ENCODE peak calls at places on chromosomes 3 and 15, in nine cellular contexts. E, Z, J, C, Q, T, V, R and W are unnamed samples.

GRCh38 chr3:27681249-27681748 is 40.8 kb downstream of the EOMES start:
- DNase-seq in E (no peak), Z (peak; percentile 86), J (no peak), C (no peak), Q (peak; percentile 89), T (no peak), V (peak; percentile 82), R (peak; percentile 95), W (peak; percentile 90)

GRCh38 chr3:62293051-62293780 is 80.1 kb downstream of the FEZF2 start:
- DNase-seq in E (no peak), Z (no peak), J (no peak), C (no peak), Q (no peak), T (no peak), V (no peak), R (no peak), W (no peak)

GRCh38 chr15:85760049-85760448 is 34.7 kb downstream of the KLHL25 start:
- DNase-seq in E (no peak), Z (no peak), J (no peak), C (peak; percentile 51), Q (no peak), T (no peak), V (no peak), R (no peak), W (no peak)

GRCh38 chr3:66912306-66912705 is 85.8 kb upstream of the KBTBD8 start:
- DNase-seq in E (no peak), Z (no peak), J (no peak), C (no peak), Q (no peak), T (no peak), V (no peak), R (no peak), W (no peak)

GRCh38 chr3:132870596-132870995 is 148.4 kb upstream of the NPHP3 start:
- DNase-seq in E (no peak), Z (no peak), J (no peak), C (no peak), Q (no peak), T (no peak), V (no peak), R (no peak), W (no peak)

GRCh38 chr3:144105542-144105941 is 133.9 kb downstream of the DIPK2A start:
- DNase-seq in E (no peak), Z (no peak), J (no peak), C (no peak), Q (no peak), T (no peak), V (no peak), R (no peak), W (no peak)

GRCh38 chr15:34147371-34148140 is 45.7 kb downstream of the PGBD4 start:
- DNase-seq in E (no peak), Z (peak; percentile 90), J (no peak), C (no peak), Q (no peak), T (no peak), V (no peak), R (peak; percentile 18), W (no peak)

GRCh38 chr3:112360574-112360973 is 27.6 kb downstream of the CD200 start:
- DNase-seq in E (no peak), Z (no peak), J (no peak), C (no peak), Q (no peak), T (no peak), V (no peak), R (no peak), W (no peak)

GRCh38 chr3:191369081-191370010 is 39.0 kb upstream of the UTS2B start:
- DNase-seq in E (no peak), Z (no peak), J (no peak), C (no peak), Q (peak; percentile 98), T (no peak), V (no peak), R (peak; percentile 67), W (peak; percentile 64)

GRCh38 chr3:46565607-46566039 is 479 bp downstream of the LRRC2 start:
- DNase-seq in E (peak; percentile 74), Z (no peak), J (no peak), C (no peak), Q (no peak), T (peak; percentile 38), V (no peak), R (no peak), W (no peak)

GRCh38 chr3:32309653-32310242 is 71.3 kb downstream of the CMTM8 start:
- DNase-seq in E (no peak), Z (no peak), J (no peak), C (no peak), Q (no peak), T (no peak), V (no peak), R (no peak), W (no peak)

GRCh38 chr3:126683506-126683905 is 20.5 kb upstream of the CHCHD6 start:
- DNase-seq in E (no peak), Z (peak; percentile 55), J (no peak), C (no peak), Q (no peak), T (no peak), V (no peak), R (no peak), W (no peak)

GRCh38 chr3:31918179-31919165 is 62.6 kb downstream of the OSBPL10 start:
- DNase-seq in E (no peak), Z (no peak), J (no peak), C (no peak), Q (peak; percentile 47), T (no peak), V (no peak), R (peak; percentile 21), W (no peak)

GRCh38 chr3:127889976-127890650 is 24.9 kb upstream of the KBTBD12 start:
- DNase-seq in E (no peak), Z (peak; percentile 33), J (no peak), C (no peak), Q (no peak), T (no peak), V (no peak), R (peak; percentile 53), W (peak; percentile 11)

GRCh38 chr3:147299656-147300055 is 106.7 kb downstream of the ZIC4 start:
- DNase-seq in E (no peak), Z (no peak), J (no peak), C (no peak), Q (peak; percentile 12), T (no peak), V (peak; percentile 14), R (peak; percentile 38), W (peak; percentile 62)

GRCh38 chr15:72473670-72474465 is at the start of gene ARIH1:
- DNase-seq in E (peak; percentile 99), Z (peak; percentile 95), J (peak; percentile 99), C (peak; percentile 99), Q (peak; percentile 96), T (peak; percentile 99), V (peak; percentile 82), R (peak; percentile 93), W (peak; percentile 99)

GRCh38 chr15:72474466-72474911 is 359 bp downstream of the ARIH1 start:
- DNase-seq in E (peak; percentile 73), Z (peak; percentile 24), J (peak; percentile 56), C (no peak), Q (no peak), T (no peak), V (no peak), R (peak; percentile 2), W (no peak)

GRCh38 chr15:72475674-72476073 is 1.5 kb downstream of the ARIH1 start:
- DNase-seq in E (no peak), Z (no peak), J (no peak), C (no peak), Q (no peak), T (no peak), V (no peak), R (no peak), W (no peak)

GRCh38 chr15:72472907-72473669 is 1.0 kb upstream of the ARIH1 start:
- DNase-seq in E (no peak), Z (no peak), J (no peak), C (no peak), Q (peak; percentile 56), T (no peak), V (no peak), R (peak; percentile 55), W (no peak)

GRCh38 chr15:72474912-72475601 is 927 bp downstream of the ARIH1 start:
- DNase-seq in E (peak; percentile 85), Z (peak; percentile 88), J (peak; percentile 78), C (peak; percentile 92), Q (peak; percentile 79), T (peak; percentile 86), V (no peak), R (peak; percentile 74), W (peak; percentile 69)
- TF ChIP-seq CTCF in E (no peak), Z (no peak), J (no peak), C (no peak), Q (no peak), T (no peak), V (no peak), R (no peak), W (no peak)

GRCh38 chr15:75616766-75617165 is 8.8 kb downstream of the SNUPN start:
- DNase-seq in E (no peak), Z (no peak), J (no peak), C (no peak), Q (no peak), T (no peak), V (no peak), R (no peak), W (no peak)

GRCh38 chr15:75625542-75626347 is at the start of gene SNUPN:
- DNase-seq in E (peak; percentile 97), Z (peak; percentile 93), J (peak; percentile 92), C (peak; percentile 98), Q (peak; percentile 93), T (peak; percentile 96), V (no peak), R (peak; percentile 84), W (peak; percentile 98)

GRCh38 chr15:75620043-75620775 is 5.3 kb downstream of the SNUPN start:
- DNase-seq in E (no peak), Z (peak; percentile 33), J (no peak), C (no peak), Q (peak; percentile 75), T (no peak), V (no peak), R (peak; percentile 81), W (peak; percentile 67)

GRCh38 chr15:75620776-75621536 is 4.6 kb downstream of the SNUPN start:
- DNase-seq in E (peak; percentile 74), Z (peak; percentile 83), J (peak; percentile 71), C (no peak), Q (peak; percentile 92), T (peak; percentile 42), V (peak; percentile 89), R (peak; percentile 94), W (peak; percentile 93)

GRCh38 chr15:75622505-75622904 is 3.0 kb downstream of the SNUPN start:
- DNase-seq in E (no peak), Z (no peak), J (no peak), C (no peak), Q (no peak), T (no peak), V (no peak), R (no peak), W (no peak)
- H3K4me3 ChIP-seq in E (no peak overlapping the region), Z (no peak overlapping the region), J (no peak overlapping the region), C (no peak overlapping the region), Q (no peak overlapping the region), T (no peak overlapping the region), V (no peak overlapping the region), R (no peak overlapping the region), W (no peak overlapping the region)

GRCh38 chr15:45253330-45253729 is 1.3 kb downstream of the SLC28A2 start:
- DNase-seq in E (no peak), Z (no peak), J (no peak), C (no peak), Q (no peak), T (no peak), V (no peak), R (no peak), W (no peak)
- TF ChIP-seq CTCF in E (peak; percentile 16), Z (peak; percentile 24), J (no peak), C (no peak), Q (no peak), T (no peak), V (peak; percentile 16), R (peak; percentile 36), W (no peak)

GRCh38 chr3:52270252-52270754 is 8.1 kb downstream of the WDR82 start:
- DNase-seq in E (no peak), Z (no peak), J (no peak), C (no peak), Q (no peak), T (peak; percentile 27), V (no peak), R (no peak), W (no peak)
- H3K4me3 ChIP-seq in E (no peak overlapping the region), Z (no peak overlapping the region), J (no peak overlapping the region), C (no peak overlapping the region), Q (no peak overlapping the region), T (no peak overlapping the region), V (no peak overlapping the region), R (no peak overlapping the region), W (no peak overlapping the region)